ENCODE peak calls at places on chromosomes 7 and 10, in four cellular contexts. W, L, R and G are unnamed samples.

GRCh38 chr10:117132751-117133231 is 5.3 kb downstream of the VAX1 start:
- DNase-seq in L (no peak), W (no peak), R (no peak), G (no peak)

GRCh38 chr7:82507976-82508677 is 64.5 kb upstream of the CACNA2D1 start:
- DNase-seq in W (no peak), L (no peak), R (no peak), G (no peak)

GRCh38 chr7:134368851-134369533 is 52.3 kb upstream of the SLC35B4 start:
- DNase-seq in R (no peak), L (peak), W (no peak), G (no peak)

GRCh38 chr10:112222799-112223198 is 39.2 kb upstream of the GPAM start:
- DNase-seq in R (no peak), W (no peak), L (no peak), G (no peak)

GRCh38 chr7:140080919-140081318 is 18.2 kb upstream of the PARP12 start:
- DNase-seq in L (no peak), W (no peak), R (no peak), G (no peak)

GRCh38 chr10:76583711-76584161 is 1053.9 kb downstream of the KCNMA1 start:
- DNase-seq in L (peak), R (peak), W (no peak), G (no peak)

GRCh38 chr7:138030679-138031351 is 28.9 kb upstream of the CREB3L2 start:
- DNase-seq in L (peak), R (no peak), W (no peak), G (no peak)

GRCh38 chr7:89887489-89887888 is 266.8 kb upstream of the STEAP1 start:
- DNase-seq in R (no peak), W (no peak), L (peak), G (no peak)

GRCh38 chr7:100598425-100598824 is 3.7 kb upstream of the PCOLCE start:
- DNase-seq in R (no peak), W (no peak), L (peak), G (no peak)

GRCh38 chr7:36151921-36152755 is 916 bp upstream of the EEPD1 start:
- DNase-seq in W (no peak), L (no peak), R (no peak), G (no peak)

GRCh38 chr7:69517985-69518731 is 80.1 kb upstream of the AUTS2 start:
- DNase-seq in L (no peak), W (no peak), R (no peak), G (no peak)